ENCODE peak calls at places on chromosomes 13 and 19, in five cellular contexts. R is choroid plexus epithelial cell, U is astrocyte of the cerebellum, I is thoracic aorta, G is PC-9. W is an unnamed sample.

GRCh38 chr13:23980160-23980551 is 82.9 kb upstream of the C1QTNF9B start:
- DNase-seq in R (peak), U (peak), I (peak), G (no peak), W (no peak)

GRCh38 chr19:23799321-23799720 is 40.6 kb upstream of the ZNF681 start:
- DNase-seq in R (no peak), U (no peak), I (no peak), G (no peak), W (no peak)

GRCh38 chr19:14472202-14472961 is 2.8 kb downstream of the PTGER1 start:
- DNase-seq in R (peak), U (no peak), I (no peak), G (no peak), W (no peak)

GRCh38 chr19:13076787-13077186 is 25.9 kb downstream of the LYL1 start:
- DNase-seq in R (no peak), U (no peak), I (no peak), G (no peak), W (no peak)

GRCh38 chr19:29872224-29872731 is 60.5 kb downstream of the CCNE1 start:
- DNase-seq in R (peak), U (no peak), I (no peak), G (no peak), W (no peak)

GRCh38 chr19:40388486-40388885 is 1.5 kb downstream of the HIPK4 start:
- DNase-seq in R (no peak), U (no peak), I (no peak), G (no peak), W (no peak)

GRCh38 chr13:107734891-107735620 is 480.3 kb downstream of the LIG4 start:
- DNase-seq in R (no peak), U (peak), I (no peak), G (peak), W (no peak)

GRCh38 chr13:107811233-107811632 is 404.1 kb downstream of the LIG4 start:
- DNase-seq in R (no peak), U (no peak), I (no peak), G (no peak), W (no peak)

GRCh38 chr13:94217370-94217769 is 262.1 kb downstream of the DCT start:
- DNase-seq in R (peak), U (no peak), I (no peak), G (no peak), W (no peak)

GRCh38 chr19:18437481-18438330 is at the start of gene ISYNA1:
- DNase-seq in R (peak), U (no peak), I (no peak), G (peak), W (no peak)

GRCh38 chr19:33524024-33524664 is 2.6 kb upstream of the PEPD start:
- DNase-seq in R (peak), U (no peak), I (no peak), G (no peak), W (no peak)

GRCh38 chr19:34217952-34218817 is 36.2 kb upstream of the GARRE1 start:
- DNase-seq in R (peak), U (peak), I (no peak), G (peak), W (peak)

GRCh38 chr13:75195479-75196111 is 286.4 kb downstream of the TBC1D4 start:
- DNase-seq in R (peak), U (no peak), I (no peak), G (no peak), W (no peak)

GRCh38 chr19:50167314-50167721 is 4.2 kb upstream of the IZUMO2 start:
- DNase-seq in R (no peak), U (no peak), I (no peak), G (peak), W (peak)

GRCh38 chr19:18889949-18890745 is 5.8 kb downstream of the CERS1 start:
- DNase-seq in R (no peak), U (no peak), I (no peak), G (no peak), W (no peak)

GRCh38 chr19:29942404-29943261 is 594 bp downstream of the URI1 start:
- DNase-seq in R (no peak), U (no peak), I (no peak), G (no peak), W (no peak)

GRCh38 chr19:51739466-51740213 is 12.0 kb downstream of the FPR1 start:
- DNase-seq in R (no peak), U (no peak), I (no peak), G (no peak), W (no peak)

GRCh38 chr13:85500716-85501256 is 298.4 kb downstream of the SLITRK6 start:
- DNase-seq in R (no peak), U (no peak), I (no peak), G (no peak), W (no peak)

GRCh38 chr13:38395505-38395803 is 45.8 kb downstream of the UFM1 start:
- DNase-seq in R (no peak), U (no peak), I (no peak), G (no peak), W (no peak)

DNA sequence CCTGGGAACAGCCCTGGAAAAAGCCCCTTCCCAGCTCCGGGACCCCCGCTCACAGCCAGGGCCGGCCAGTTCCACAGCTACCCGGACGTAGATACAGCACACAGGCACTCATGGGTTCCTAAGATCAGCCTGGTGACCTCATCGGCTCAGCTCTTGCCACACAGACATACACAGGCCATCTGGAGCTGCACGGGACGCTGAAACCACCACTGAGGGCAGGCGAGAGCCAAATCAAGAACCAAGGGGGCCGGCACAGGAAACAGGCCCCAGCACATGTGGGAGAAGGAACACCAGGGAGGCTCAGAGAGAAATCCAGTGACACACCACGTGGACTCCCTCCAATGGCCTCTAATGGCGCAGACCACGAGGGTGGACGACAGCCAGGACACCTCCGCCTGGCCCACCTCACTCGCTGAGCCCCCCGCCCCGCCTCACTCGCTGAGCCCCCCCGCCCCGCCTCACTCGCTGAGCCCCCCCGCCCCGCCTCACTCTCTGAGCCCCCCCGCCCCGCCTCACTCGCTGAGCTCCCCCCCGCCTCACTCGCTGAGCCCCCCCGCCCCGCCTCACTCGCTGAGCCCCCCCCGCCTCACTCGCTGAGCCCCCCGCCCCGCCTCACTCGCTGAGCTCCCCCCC is 69.7 kb upstream of the C13orf46 start:
- DNase-seq in R (peak), U (peak), I (no peak), G (no peak), W (no peak)
- TF ChIP-seq CTCF in R (peak), U (no peak), I (no peak), G (no peak), W (no peak)

GRCh38 chr19:55485439-55486011 is 537 bp downstream of the NAT14 start:
- DNase-seq in R (no peak), U (no peak), I (no peak), G (no peak), W (no peak)
- H3K4me3 ChIP-seq in R (peak), U (peak), I (peak), G (peak), W (peak)

GRCh38 chr19:16497837-16498236 is 1.6 kb downstream of the C19orf44 start:
- DNase-seq in R (no peak), U (no peak), I (no peak), G (no peak), W (no peak)

GRCh38 chr19:16496613-16496983 is 404 bp downstream of the C19orf44 start:
- DNase-seq in R (peak), U (no peak), I (peak), G (peak), W (peak)

GRCh38 chr19:16497042-16497441 is 848 bp downstream of the C19orf44 start:
- DNase-seq in R (no peak), U (no peak), I (no peak), G (no peak), W (no peak)

GRCh38 chr19:16495982-16496612 is at the start of the genes C19orf44 and CALR3:
- DNase-seq in R (peak), U (peak), I (peak), G (peak), W (peak)
- TF ChIP-seq CTCF in R (peak), U (no peak), I (peak), G (no peak), W (no peak)

DNA sequence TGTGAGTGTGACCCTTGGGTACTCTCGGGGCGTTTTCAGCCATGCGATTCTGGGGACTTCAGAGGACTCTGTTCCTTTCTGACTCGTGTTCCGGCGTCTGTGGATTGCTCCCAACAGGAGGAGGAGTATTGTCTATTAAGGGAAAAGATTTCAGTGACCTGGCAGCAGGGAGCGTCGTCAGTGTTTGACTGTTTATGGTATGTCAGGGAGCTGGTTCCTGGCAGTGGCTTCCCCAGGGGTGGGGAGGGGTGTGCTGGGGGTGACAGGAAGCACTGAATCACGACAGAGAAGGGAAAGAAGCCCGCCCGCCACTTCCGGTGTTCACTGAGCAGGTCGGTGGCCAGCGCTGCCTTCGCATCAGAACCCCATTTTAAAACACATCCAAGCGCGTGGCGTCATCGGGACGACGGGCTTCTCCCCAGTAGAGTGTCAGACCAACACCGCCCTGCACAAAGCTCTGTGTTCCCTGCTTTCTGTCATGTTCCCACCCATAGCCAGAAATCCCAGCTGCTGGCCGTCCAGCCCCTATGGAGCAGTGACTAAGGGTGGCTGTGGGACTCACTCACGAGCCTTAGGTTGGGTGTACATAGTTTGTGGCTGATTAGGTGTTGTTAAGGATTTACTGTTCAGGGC is 33.8 kb downstream of the COL4A2 start:
- DNase-seq in R (peak), U (no peak), I (peak), G (no peak), W (no peak)
- H3K4me3 ChIP-seq in R (no peak), U (no peak), I (peak), G (no peak), W (no peak)

DNA sequence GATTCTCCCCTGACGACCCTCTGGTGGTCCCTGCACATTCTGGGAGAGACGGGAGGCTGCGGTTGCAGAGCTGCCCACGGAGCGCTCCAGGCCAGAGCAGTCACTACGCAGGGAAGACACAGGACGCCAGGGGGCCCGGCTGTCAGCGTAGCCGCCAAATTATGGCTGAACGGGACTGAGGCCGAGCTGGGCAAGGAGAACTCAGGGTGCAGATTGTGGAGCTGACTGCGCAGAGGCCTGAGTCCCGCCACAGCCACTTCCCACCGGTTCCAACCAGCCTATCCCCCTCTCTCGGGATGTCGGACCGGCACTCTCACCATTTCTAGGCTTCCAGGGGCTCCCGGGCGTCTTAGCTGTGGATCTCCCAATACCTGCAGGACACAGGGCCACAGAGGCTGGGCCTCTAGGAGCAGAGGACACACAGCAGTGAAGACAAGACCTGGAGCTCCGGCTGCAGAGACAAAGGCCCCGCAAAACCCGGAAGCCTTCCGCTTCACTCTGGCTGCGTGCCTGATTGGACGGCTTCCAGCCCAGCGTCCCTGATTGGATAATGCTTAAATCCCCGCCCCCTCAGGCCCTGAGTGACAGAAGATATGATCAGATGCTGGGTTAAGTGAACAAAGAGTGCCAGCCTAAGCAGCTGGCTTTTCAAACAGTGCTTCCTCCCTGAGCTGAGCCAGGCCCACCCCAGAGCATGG is at the start of gene ZNF737:
- DNase-seq in R (peak), U (peak), I (peak), G (peak), W (peak)
- TF ChIP-seq CTCF in R (peak), U (peak), I (peak), G (no peak), W (peak)

GRCh38 chr19:31349160-31349881 is at the start of gene TSHZ3:
- DNase-seq in R (peak), U (peak), I (no peak), G (no peak), W (no peak)
- H3K4me3 ChIP-seq in R (peak), U (peak), I (peak), G (no peak), W (peak)

GRCh38 chr19:48363500-48363809 is 285 bp downstream of the TMEM143 start:
- DNase-seq in R (no peak), U (no peak), I (no peak), G (no peak), W (no peak)

GRCh38 chr19:48365602-48366001 is 1.4 kb downstream of the SYNGR4 start:
- DNase-seq in R (no peak), U (no peak), I (no peak), G (no peak), W (no peak)

GRCh38 chr19:48362716-48363499 is 832 bp downstream of the TMEM143 start:
- DNase-seq in R (peak), U (peak), I (peak), G (peak), W (peak)

GRCh38 chr19:48364564-48365363 is 597 bp downstream of the SYNGR4 start:
- DNase-seq in R (no peak), U (no peak), I (no peak), G (no peak), W (no peak)

GRCh38 chr19:48363810-48364563 is at the start of the genes SYNGR4 and TMEM143:
- DNase-seq in R (peak), U (peak), I (peak), G (peak), W (peak)
- TF ChIP-seq CTCF in R (no peak), U (no peak), I (peak), G (no peak), W (no peak)

GRCh38 chr13:47904891-47905290 is 96.2 kb downstream of the SUCLA2 start:
- DNase-seq in R (no peak), U (no peak), I (no peak), G (no peak), W (no peak)

GRCh38 chr13:47908200-47908902 is 92.7 kb downstream of the SUCLA2 start:
- DNase-seq in R (peak), U (peak), I (no peak), G (peak), W (no peak)

GRCh38 chr13:47901451-47901850 is 99.6 kb downstream of the SUCLA2 start:
- DNase-seq in R (peak), U (peak), I (no peak), G (peak), W (peak)

GRCh38 chr13:47903836-47904235 is 97.2 kb downstream of the SUCLA2 start:
- DNase-seq in R (peak), U (peak), I (no peak), G (peak), W (no peak)

GRCh38 chr13:47904239-47904638 is 96.8 kb downstream of the SUCLA2 start:
- DNase-seq in R (no peak), U (no peak), I (no peak), G (peak), W (no peak)
- H3K4me3 ChIP-seq in R (peak), U (no peak), I (peak), G (peak), W (no peak)

DNA sequence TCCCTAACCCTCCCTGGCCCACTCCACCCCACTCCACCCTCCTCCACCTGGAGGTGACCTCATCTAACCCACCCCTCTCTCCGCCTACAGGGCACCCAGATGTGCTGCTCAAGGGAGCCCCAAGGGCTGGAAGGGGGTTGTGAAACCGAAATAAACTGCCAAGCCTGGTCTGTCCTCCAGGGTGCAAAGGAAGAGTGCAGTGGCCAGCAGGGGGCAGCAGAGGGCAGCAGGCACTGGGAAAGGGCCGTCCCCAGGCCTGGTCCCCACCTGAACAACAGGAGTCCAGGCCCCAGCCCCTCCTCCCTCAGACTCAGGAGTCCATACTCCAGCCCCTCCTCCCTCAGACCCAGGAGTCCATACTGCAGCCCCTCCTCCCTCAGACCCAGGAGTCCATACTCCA is 8.4 kb upstream of the BCAM start:
- DNase-seq in R (peak), U (peak), I (peak), G (peak), W (no peak)
- TF ChIP-seq CTCF in R (peak), U (peak), I (peak), G (peak), W (peak)

DNA sequence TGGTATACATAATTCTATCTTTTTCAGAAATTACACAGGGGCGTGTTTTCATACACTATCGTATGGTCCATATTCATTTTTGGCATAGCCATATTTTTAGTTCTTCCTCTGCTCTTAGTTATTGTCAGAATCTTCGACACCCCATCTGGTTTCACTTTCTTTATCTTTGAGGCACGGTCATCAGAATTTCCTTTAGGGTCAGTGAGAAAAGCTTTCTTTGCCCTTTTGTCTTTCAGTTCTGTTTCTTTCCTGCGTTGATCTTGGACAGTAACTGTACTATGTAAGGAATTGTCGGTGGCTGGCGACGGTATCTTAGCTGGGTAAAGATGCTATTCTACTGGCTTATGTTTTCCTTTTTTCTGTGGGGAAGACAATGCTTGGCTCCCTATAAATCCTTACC is 10.6 kb upstream of the KIR2DL4 start:
- DNase-seq in R (no peak), U (no peak), I (no peak), G (no peak), W (no peak)
- H3K4me3 ChIP-seq in R (no peak), U (no peak), I (peak), G (no peak), W (no peak)

W was measured in retinal pigment epithelial cell.